ENCODE peak calls at places on chromosomes 5 and 9, in four cellular contexts. F is GM12864, R is posterior cingulate gyrus, C is NCI-H1105 treated with DMSO at 0.1 percent for 48 hours. H is an unnamed sample.

GRCh38 chr9:115847245-115847644 is 306.3 kb upstream of the PAPPA start:
- DNase-seq in F (no peak), R (no peak), C (no peak), H (no peak)

GRCh38 chr9:135166566-135166965 is 79.1 kb downstream of the OLFM1 start:
- DNase-seq in F (no peak), R (peak; percentile 56), C (no peak), H (no peak)

GRCh38 chr5:27561408-27561807 is 523.0 kb upstream of the CDH9 start:
- DNase-seq in F (no peak), R (no peak), C (no peak), H (no peak)

GRCh38 chr5:173772407-173773059 is 115.6 kb upstream of the CPEB4 start:
- DNase-seq in F (no peak), R (no peak), C (no peak), H (no peak)

GRCh38 chr9:118529210-118529609 is 825.0 kb downstream of the TLR4 start:
- DNase-seq in F (no peak), R (no peak), C (no peak), H (no peak)

GRCh38 chr5:158635565-158635964 is 464.2 kb downstream of the EBF1 start:
- DNase-seq in F (no peak), R (no peak), C (no peak), H (no peak)

GRCh38 chr5:76982450-76982849 is 29.6 kb downstream of the CRHBP start:
- DNase-seq in F (no peak), R (no peak), C (no peak), H (no peak)

GRCh38 chr5:126363658-126364057 is 59.6 kb upstream of the GRAMD2B start:
- DNase-seq in F (no peak), R (no peak), C (no peak), H (no peak)

GRCh38 chr5:122351416-122352157 is 39.5 kb downstream of the SNCAIP start:
- DNase-seq in F (no peak), R (no peak), C (no peak), H (no peak)

H was measured in stimulated activated naive CD8-positive, alpha-beta T cell treated with anti-CD3 and anti-CD28 coated beads, Interleukin-15, amount 100 ng/mL, for 72 hours.